ENCODE peak calls at places on chromosomes 16 and 17, in four cellular contexts. One of them, this sample, is unnamed.

GRCh38 chr17:21842332-21843317 is 150.3 kb downstream of the KCNJ18 start:
- DNase-seq in IMR-90: no peak
- DNase-seq in HepG2: no peak
- DNase-seq in K562: no peak
- DNase-seq in this sample: no peak

GRCh38 chr16:4529085-4530060 is 9.2 kb downstream of the CDIP1 start:
- DNase-seq in IMR-90: peak
- DNase-seq in HepG2: no peak
- DNase-seq in K562: no peak
- DNase-seq in this sample: no peak

GRCh38 chr17:65696739-65697394 is 135.4 kb upstream of the AXIN2 start:
- DNase-seq in IMR-90: peak
- DNase-seq in HepG2: no peak
- DNase-seq in K562: no peak
- DNase-seq in this sample: no peak

GRCh38 chr17:68777856-68778694 is 176.9 kb upstream of the FAM20A start:
- DNase-seq in IMR-90: no peak
- DNase-seq in HepG2: peak
- DNase-seq in K562: no peak
- DNase-seq in this sample: no peak

GRCh38 chr17:14737984-14738651 is 437.2 kb downstream of the HS3ST3B1 start:
- DNase-seq in IMR-90: peak
- DNase-seq in HepG2: peak
- DNase-seq in K562: no peak
- DNase-seq in this sample: peak

GRCh38 chr17:14330492-14330920 is 29.6 kb downstream of the HS3ST3B1 start:
- DNase-seq in IMR-90: no peak
- DNase-seq in HepG2: peak
- DNase-seq in K562: no peak
- DNase-seq in this sample: no peak

GRCh38 chr17:50003916-50004315 is 8.9 kb upstream of the DLX3 start:
- DNase-seq in IMR-90: no peak
- DNase-seq in HepG2: no peak
- DNase-seq in K562: no peak
- DNase-seq in this sample: no peak

GRCh38 chr17:81429813-81430510 is 34.7 kb downstream of the BAHCC1 start:
- DNase-seq in IMR-90: no peak
- DNase-seq in HepG2: no peak
- DNase-seq in K562: no peak
- DNase-seq in this sample: no peak

GRCh38 chr17:48995871-48996695 is 1.1 kb upstream of the IGF2BP1 start:
- DNase-seq in IMR-90: no peak
- DNase-seq in HepG2: peak
- DNase-seq in K562: peak
- DNase-seq in this sample: peak

GRCh38 chr16:25690563-25691143 is 1.1 kb upstream of the HS3ST4 start:
- DNase-seq in IMR-90: no peak
- DNase-seq in HepG2: no peak
- DNase-seq in K562: no peak
- DNase-seq in this sample: no peak

GRCh38 chr17:8160224-8160577 is 2.5 kb downstream of the VAMP2 start:
- DNase-seq in IMR-90: no peak
- DNase-seq in HepG2: no peak
- DNase-seq in K562: no peak
- DNase-seq in this sample: no peak

DNA sequence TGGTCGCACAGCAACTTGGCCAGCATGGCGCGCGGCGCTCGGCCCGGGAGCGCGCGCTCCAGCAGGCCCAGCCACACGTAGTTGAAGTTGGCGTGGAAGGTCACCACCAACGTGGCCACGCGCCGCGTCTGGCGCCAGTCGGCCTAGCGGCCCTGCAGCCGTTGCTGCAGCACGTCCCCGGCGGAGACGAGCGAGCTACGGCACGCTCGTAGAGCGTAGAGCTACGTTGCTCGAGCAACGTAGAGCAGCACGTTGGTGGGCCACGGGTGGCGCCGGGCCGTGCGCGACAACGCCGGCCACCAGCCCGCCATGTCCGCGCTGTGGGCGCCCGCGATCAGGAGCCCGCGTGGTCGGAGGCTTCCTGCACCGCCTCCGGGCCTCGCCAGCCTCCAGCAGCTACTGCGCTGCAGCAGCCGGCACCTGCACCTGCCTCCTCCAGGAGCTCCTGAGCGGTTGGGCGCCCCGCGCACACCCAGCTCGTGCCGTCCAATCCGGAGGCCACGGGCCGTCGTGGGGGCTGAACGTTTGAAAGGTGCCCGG is 13.4 kb upstream of the SULT1A1 start:
- DNase-seq in IMR-90: no peak
- DNase-seq in HepG2: no peak
- DNase-seq in K562: peak
- DNase-seq in this sample: no peak
- TF ChIP-seq MAZ in IMR-90: no peak
- TF ChIP-seq MAZ in HepG2: no peak
- TF ChIP-seq MAZ in K562: no peak
- TF ChIP-seq MAZ in this sample: no peak

DNA sequence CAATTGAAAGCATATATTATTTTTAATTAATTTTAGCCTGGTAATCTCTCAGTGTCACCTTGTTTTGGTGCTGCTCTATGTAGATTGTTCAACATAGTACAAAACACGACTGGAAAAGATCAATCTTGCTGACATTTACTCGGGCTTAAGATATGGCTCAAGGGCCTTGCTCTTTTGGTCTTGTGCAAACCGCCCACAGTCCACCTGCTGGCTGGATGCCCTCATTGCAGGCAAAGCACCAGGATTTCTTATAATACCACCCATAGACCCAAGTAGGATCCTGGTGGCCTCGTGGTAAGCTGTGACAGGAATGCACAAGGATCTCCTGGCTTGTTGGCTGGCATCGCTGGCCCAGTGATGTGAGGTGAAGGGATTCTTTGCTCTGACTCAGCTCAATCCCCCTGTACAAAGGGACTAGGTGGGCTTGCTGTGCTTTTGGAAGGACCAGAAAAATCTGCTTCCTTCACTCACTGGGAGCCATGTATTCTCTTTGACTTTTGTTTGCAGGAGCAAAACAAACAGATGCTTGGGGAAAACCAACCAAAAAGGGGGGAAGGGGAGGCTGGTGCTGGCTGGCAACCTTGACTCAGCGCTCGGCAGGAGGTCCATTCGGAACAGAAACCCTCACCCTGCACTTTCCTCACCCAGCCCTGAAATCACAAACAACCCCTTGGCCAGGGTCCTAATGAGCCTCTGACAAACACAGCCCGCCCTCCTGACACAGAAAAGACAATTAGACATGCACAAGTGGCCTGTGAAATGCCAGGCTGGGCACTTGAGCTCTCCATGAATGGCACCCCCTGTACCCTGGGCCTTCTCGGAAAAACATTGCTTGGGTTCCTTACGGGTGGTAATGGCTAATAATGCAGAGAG is 36.6 kb upstream of the MED9 start:
- DNase-seq in IMR-90: peak
- DNase-seq in HepG2: peak
- DNase-seq in K562: peak
- DNase-seq in this sample: peak
- TF ChIP-seq CEBPB in IMR-90: peak
- TF ChIP-seq CEBPB in HepG2: peak
- TF ChIP-seq CEBPB in K562: peak
- TF ChIP-seq CEBPB in this sample: peak

GRCh38 chr16:63361032-63361624 is 1324.9 kb upstream of the CDH8 start:
- DNase-seq in IMR-90: peak
- DNase-seq in HepG2: peak
- DNase-seq in K562: peak
- DNase-seq in this sample: peak
- TF ChIP-seq MAZ in IMR-90: no peak
- TF ChIP-seq MAZ in HepG2: no peak
- TF ChIP-seq MAZ in K562: no peak
- TF ChIP-seq MAZ in this sample: no peak

GRCh38 chr16:11253009-11253994 is 2.7 kb downstream of the SOCS1 start:
- DNase-seq in IMR-90: peak
- DNase-seq in HepG2: no peak
- DNase-seq in K562: peak
- DNase-seq in this sample: no peak
- TF ChIP-seq CEBPB in IMR-90: no peak
- TF ChIP-seq CEBPB in HepG2: no peak
- TF ChIP-seq CEBPB in K562: no peak
- TF ChIP-seq CEBPB in this sample: no peak

GRCh38 chr16:65414284-65414984 is 292.6 kb upstream of the CDH11 start:
- DNase-seq in IMR-90: peak
- DNase-seq in HepG2: no peak
- DNase-seq in K562: no peak
- DNase-seq in this sample: no peak
- TF ChIP-seq MAZ in IMR-90: no peak
- TF ChIP-seq MAZ in HepG2: no peak
- TF ChIP-seq MAZ in K562: no peak
- TF ChIP-seq MAZ in this sample: no peak

DNA sequence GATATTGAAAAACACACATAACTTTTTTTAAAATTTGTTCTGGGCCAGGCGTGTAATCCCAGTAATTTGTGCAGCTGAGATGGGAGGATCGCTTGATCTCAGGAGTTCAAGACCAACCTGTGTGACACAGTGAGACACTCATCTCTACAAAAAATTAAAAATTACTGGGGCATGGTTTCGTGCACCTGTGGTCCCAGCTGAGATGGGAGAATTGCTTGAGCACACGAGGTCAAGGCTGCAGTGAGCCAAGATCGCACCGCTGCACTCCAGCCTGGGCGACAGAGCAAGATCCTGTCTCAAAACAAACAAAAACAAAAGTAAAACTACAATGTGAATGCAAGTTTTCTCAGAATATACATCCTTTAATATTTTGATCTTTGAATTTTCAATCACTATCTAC is 15.1 kb downstream of the C16orf54 start:
- DNase-seq in IMR-90: no peak
- DNase-seq in HepG2: no peak
- DNase-seq in K562: no peak
- DNase-seq in this sample: no peak
- TF ChIP-seq CEBPB in IMR-90: no peak
- TF ChIP-seq CEBPB in HepG2: peak
- TF ChIP-seq CEBPB in K562: no peak
- TF ChIP-seq CEBPB in this sample: no peak

GRCh38 chr17:37813753-37814152 is 68.9 kb upstream of the HNF1B start:
- DNase-seq in IMR-90: peak
- DNase-seq in HepG2: no peak
- DNase-seq in K562: no peak
- DNase-seq in this sample: peak

GRCh38 chr17:37818689-37819088 is 73.8 kb upstream of the HNF1B start:
- DNase-seq in IMR-90: peak
- DNase-seq in HepG2: no peak
- DNase-seq in K562: no peak
- DNase-seq in this sample: peak

GRCh38 chr17:37815516-37815915 is 70.7 kb upstream of the HNF1B start:
- DNase-seq in IMR-90: no peak
- DNase-seq in HepG2: no peak
- DNase-seq in K562: no peak
- DNase-seq in this sample: peak

GRCh38 chr17:37820313-37821024 is 75.6 kb upstream of the HNF1B start:
- DNase-seq in IMR-90: no peak
- DNase-seq in HepG2: no peak
- DNase-seq in K562: no peak
- DNase-seq in this sample: no peak

GRCh38 chr17:37816951-37817350 is 72.1 kb upstream of the HNF1B start:
- DNase-seq in IMR-90: peak
- DNase-seq in HepG2: no peak
- DNase-seq in K562: no peak
- DNase-seq in this sample: no peak
- TF ChIP-seq MAZ in IMR-90: no peak
- TF ChIP-seq MAZ in HepG2: no peak
- TF ChIP-seq MAZ in K562: no peak
- TF ChIP-seq MAZ in this sample: no peak

DNA sequence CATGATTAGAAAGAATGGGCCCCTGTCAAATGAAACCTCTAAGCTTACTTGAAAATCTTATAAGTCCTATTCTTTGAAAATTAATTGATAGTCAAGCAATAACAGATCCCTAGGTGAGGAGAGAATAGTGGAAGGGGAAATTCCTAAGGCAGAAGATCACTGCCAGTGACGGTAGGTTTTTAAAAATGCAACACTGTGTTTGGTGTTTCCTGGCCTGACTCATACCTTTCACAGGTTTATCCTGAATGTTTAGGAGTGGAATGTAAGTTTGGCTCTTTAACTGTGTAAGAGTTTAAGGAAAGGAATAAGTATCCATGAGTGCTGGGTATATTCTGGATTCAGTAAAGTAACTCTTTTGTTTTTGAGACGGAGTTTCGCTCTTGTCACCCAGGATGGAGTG is 23.8 kb downstream of the HAPSTR1 start:
- DNase-seq in IMR-90: peak
- DNase-seq in HepG2: no peak
- DNase-seq in K562: no peak
- DNase-seq in this sample: no peak
- TF ChIP-seq CEBPB in IMR-90: no peak
- TF ChIP-seq CEBPB in HepG2: no peak
- TF ChIP-seq CEBPB in K562: no peak
- TF ChIP-seq CEBPB in this sample: no peak

DNA sequence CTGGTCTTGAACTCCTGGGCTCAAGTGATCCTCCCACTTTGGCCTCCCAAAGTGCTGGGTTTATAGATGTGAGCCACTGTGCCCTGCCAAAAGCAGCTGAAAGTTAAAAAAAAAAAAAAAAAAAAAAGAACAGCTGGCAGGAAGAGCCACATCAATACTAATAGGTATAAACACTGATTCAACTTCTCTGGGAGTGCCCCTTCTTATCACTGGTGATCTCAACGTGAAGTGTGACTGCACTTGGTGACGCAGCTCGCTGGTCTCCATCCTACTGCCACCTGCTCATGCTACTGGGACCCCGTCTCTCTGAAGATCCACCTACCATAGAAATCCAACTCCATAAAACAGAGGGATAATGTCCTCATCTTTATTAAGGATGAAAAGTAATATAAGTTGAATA is 40.8 kb downstream of the RNF157 start:
- DNase-seq in IMR-90: no peak
- DNase-seq in HepG2: no peak
- DNase-seq in K562: no peak
- DNase-seq in this sample: no peak
- TF ChIP-seq MAZ in IMR-90: no peak
- TF ChIP-seq MAZ in HepG2: no peak
- TF ChIP-seq MAZ in K562: no peak
- TF ChIP-seq MAZ in this sample: no peak

GRCh38 chr17:73336613-73337400 is 25.0 kb upstream of the CDC42EP4 start:
- DNase-seq in IMR-90: no peak
- DNase-seq in HepG2: no peak
- DNase-seq in K562: no peak
- DNase-seq in this sample: no peak

GRCh38 chr17:73338050-73338491 is 26.3 kb upstream of the CDC42EP4 start:
- DNase-seq in IMR-90: peak
- DNase-seq in HepG2: no peak
- DNase-seq in K562: no peak
- DNase-seq in this sample: no peak

GRCh38 chr17:73341350-73342056 is 29.7 kb upstream of the CDC42EP4 start:
- DNase-seq in IMR-90: no peak
- DNase-seq in HepG2: no peak
- DNase-seq in K562: no peak
- DNase-seq in this sample: no peak

GRCh38 chr17:73340093-73340596 is 28.3 kb upstream of the CDC42EP4 start:
- DNase-seq in IMR-90: peak
- DNase-seq in HepG2: peak
- DNase-seq in K562: no peak
- DNase-seq in this sample: peak

GRCh38 chr17:73338566-73339247 is 26.9 kb upstream of the CDC42EP4 start:
- DNase-seq in IMR-90: no peak
- DNase-seq in HepG2: no peak
- DNase-seq in K562: no peak
- DNase-seq in this sample: no peak
- TF ChIP-seq CEBPB in IMR-90: no peak
- TF ChIP-seq CEBPB in HepG2: no peak
- TF ChIP-seq CEBPB in K562: no peak
- TF ChIP-seq CEBPB in this sample: no peak